ENCODE peak calls at places on chromosomes 11 and 22, in six cellular contexts. Q is choroid plexus epithelial cell, R is AG09309, Z is lower leg skin, K is fibroblast of pulmonary artery, W is pancreas. P is an unnamed sample.

GRCh38 chr11:95296621-95297025 is 65.6 kb upstream of the SESN3 start:
- DNase-seq in W (no peak), Q (no peak), K (no peak), Z (no peak), R (no peak), P (no peak)

GRCh38 chr11:66188580-66188979 is 79.9 kb upstream of the RAB1B start:
- DNase-seq in R (peak; percentile 27), W (no peak), Z (no peak), K (peak; percentile 73), Q (peak; percentile 73), P (peak; percentile 64)

GRCh38 chr11:1157645-1158591 is at the start of gene MUC5AC:
- DNase-seq in Z (peak; percentile 80), Q (no peak), W (peak; percentile 10), R (no peak), K (no peak), P (no peak)

GRCh38 chr11:1568451-1568911 is 3.6 kb downstream of the DUSP8 start:
- DNase-seq in K (no peak), Q (no peak), Z (no peak), R (no peak), W (peak; percentile 45), P (no peak)

GRCh38 chr22:43236401-43237166 is 49.6 kb upstream of the TTLL12 start:
- DNase-seq in R (no peak), K (peak; percentile 3), Q (no peak), Z (no peak), W (peak; percentile 76), P (no peak)

GRCh38 chr22:46354176-46354992 is 18.9 kb downstream of the TRMU start:
- DNase-seq in Q (no peak), R (no peak), K (no peak), W (peak; percentile 40), Z (no peak), P (no peak)

GRCh38 chr11:47204633-47204989 is 10.2 kb upstream of the DDB2 start:
- DNase-seq in K (peak; percentile 64), R (no peak), W (no peak), Z (no peak), Q (peak; percentile 43), P (peak; percentile 42)

GRCh38 chr11:130725417-130726233 is 190.7 kb downstream of the SNX19 start:
- DNase-seq in Z (no peak), R (no peak), K (no peak), Q (peak; percentile 25), W (no peak), P (no peak)

GRCh38 chr11:34192481-34193401 is 87.3 kb downstream of the NAT10 start:
- DNase-seq in W (no peak), K (peak; percentile 88), Z (peak; percentile 94), Q (peak; percentile 89), R (peak; percentile 69), P (peak; percentile 91)

GRCh38 chr22:32814289-32814865 is 12.9 kb downstream of the TIMP3 start:
- DNase-seq in R (no peak), K (no peak), Z (no peak), W (no peak), Q (peak; percentile 35), P (no peak)

GRCh38 chr22:32811788-32812187 is 10.3 kb downstream of the TIMP3 start:
- DNase-seq in Z (no peak), W (no peak), K (no peak), Q (no peak), R (no peak), P (no peak)

GRCh38 chr22:32809786-32810185 is 8.3 kb downstream of the TIMP3 start:
- DNase-seq in W (no peak), Q (no peak), R (no peak), K (no peak), Z (no peak), P (no peak)

GRCh38 chr22:32808038-32808445 is 6.5 kb downstream of the TIMP3 start:
- DNase-seq in Z (no peak), W (no peak), K (no peak), R (no peak), Q (no peak), P (peak; percentile 35)

GRCh38 chr22:32810241-32811133 is 9.0 kb downstream of the TIMP3 start:
- DNase-seq in W (no peak), Z (no peak), R (no peak), Q (peak; percentile 68), K (no peak), P (peak; percentile 82)
- H3K4me3 ChIP-seq in W (no peak overlapping the region), Z (no peak overlapping the region), R (no peak overlapping the region), Q (no peak overlapping the region), K (no peak overlapping the region), P (no peak overlapping the region)

DNA sequence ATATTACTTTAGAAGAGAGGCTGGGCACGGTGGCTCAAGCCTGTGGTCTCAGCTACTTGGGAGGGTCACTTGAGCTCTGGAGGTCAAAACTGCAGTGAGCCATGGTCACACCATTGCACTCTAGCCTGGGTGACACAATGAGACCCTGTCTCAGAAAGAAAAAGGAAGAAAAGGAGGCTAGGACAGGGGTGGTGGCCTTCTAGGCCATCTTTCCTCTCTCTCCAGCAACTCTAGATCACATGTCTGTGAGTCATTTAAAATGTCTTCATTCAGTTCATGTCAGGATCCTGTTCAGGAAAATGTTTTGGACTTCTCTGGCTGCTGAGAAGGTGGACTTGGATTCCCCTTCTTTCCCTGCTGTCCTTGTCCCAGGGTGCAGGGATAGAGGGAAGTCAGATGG is 53.3 kb downstream of the PPFIA1 start:
- DNase-seq in W (no peak), K (peak; percentile 33), Q (peak; percentile 53), Z (no peak), R (no peak), P (peak; percentile 53)
- H3K4me3 ChIP-seq in W (no peak overlapping the region), K (no peak overlapping the region), Q (no peak overlapping the region), Z (no peak overlapping the region), R (no peak overlapping the region), P (no peak overlapping the region)

DNA sequence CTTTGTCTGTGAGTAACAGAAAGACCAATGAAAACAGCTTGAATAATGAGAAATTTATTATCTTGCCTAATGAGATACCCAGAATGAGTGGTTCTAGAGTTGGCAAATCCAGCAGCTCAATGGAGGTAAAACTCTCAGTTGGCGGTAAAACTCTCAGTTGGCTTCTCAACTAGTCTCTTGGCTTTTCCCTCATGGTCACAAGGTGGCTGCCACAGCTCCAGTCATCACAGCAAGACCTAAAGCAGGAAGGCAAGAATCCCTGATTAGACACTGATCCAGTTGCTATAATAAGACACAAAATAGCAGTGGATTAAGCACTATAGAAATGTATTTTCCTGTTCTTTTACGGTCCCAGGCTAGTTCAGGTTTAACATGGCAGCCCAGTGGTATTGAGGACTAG is 37.5 kb upstream of the TSPAN18 start:
- DNase-seq in R (no peak), Z (no peak), W (no peak), K (no peak), Q (no peak), P (no peak)
- H3K4me3 ChIP-seq in R (no peak overlapping the region), Z (no peak overlapping the region), W (no peak overlapping the region), K (no peak overlapping the region), Q (no peak overlapping the region), P (no peak overlapping the region)

GRCh38 chr22:48488611-48489456 is 1338.8 kb downstream of the BRD1 start:
- DNase-seq in Q (no peak), W (no peak), Z (peak; percentile 83), R (no peak), K (no peak), P (no peak)
- H3K4me3 ChIP-seq in Q (no peak overlapping the region), W (no peak overlapping the region), Z (no peak overlapping the region), R (no peak overlapping the region), K (no peak overlapping the region), P (no peak overlapping the region)

GRCh38 chr22:31750365-31751284 is 693 bp upstream of the PRR14L start:
- DNase-seq in K (no peak), R (no peak), Q (no peak), W (no peak), Z (no peak), P (no peak)
- H3K4me3 ChIP-seq in K (peak overlapping the region; percentile 92), R (peak overlapping the region; percentile 94), Q (peak overlapping the region; percentile 98), W (peak overlapping the region; percentile 83), Z (no peak overlapping the region), P (peak overlapping the region; percentile 67)

DNA sequence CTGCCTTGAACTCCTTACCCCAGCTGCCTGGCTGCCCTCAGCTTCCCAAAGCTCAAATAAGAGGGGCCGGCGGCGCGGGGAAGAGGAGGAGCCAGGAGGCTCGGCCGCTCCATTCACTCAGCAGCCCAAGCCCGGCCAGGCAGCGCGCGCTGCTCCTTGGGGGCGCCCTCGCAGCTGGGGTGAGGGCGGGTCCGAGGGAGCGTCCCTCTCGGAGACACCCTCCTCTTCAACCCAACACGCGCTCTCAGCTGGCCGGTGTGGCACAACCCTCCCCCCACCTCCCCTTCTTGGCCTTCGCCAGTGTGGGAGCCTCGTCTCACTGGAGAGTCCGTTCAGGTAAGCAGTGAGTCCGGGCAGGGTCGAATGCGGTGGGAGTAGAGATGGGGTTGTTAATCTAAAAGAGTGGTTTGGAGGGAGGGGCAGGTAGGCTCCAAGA is at the start of gene WT1:
- DNase-seq in W (no peak), R (no peak), Q (no peak), K (peak; percentile 86), Z (no peak), P (peak; percentile 77)
- H3K4me3 ChIP-seq in W (peak within 1 kb of the TSS; percentile 34), R (no peak within 1 kb of the TSS), Q (no peak within 1 kb of the TSS), K (peak within 1 kb of the TSS; percentile 72), Z (no peak within 1 kb of the TSS), P (peak within 1 kb of the TSS; percentile 61)

GRCh38 chr11:77278595-77279506 is 22.6 kb downstream of the GDPD4 start:
- DNase-seq in R (no peak), K (peak; percentile 22), Q (peak; percentile 18), Z (no peak), W (no peak), P (no peak)
- H3K4me3 ChIP-seq in R (no peak overlapping the region), K (no peak overlapping the region), Q (no peak overlapping the region), Z (no peak overlapping the region), W (no peak overlapping the region), P (no peak overlapping the region)

DNA sequence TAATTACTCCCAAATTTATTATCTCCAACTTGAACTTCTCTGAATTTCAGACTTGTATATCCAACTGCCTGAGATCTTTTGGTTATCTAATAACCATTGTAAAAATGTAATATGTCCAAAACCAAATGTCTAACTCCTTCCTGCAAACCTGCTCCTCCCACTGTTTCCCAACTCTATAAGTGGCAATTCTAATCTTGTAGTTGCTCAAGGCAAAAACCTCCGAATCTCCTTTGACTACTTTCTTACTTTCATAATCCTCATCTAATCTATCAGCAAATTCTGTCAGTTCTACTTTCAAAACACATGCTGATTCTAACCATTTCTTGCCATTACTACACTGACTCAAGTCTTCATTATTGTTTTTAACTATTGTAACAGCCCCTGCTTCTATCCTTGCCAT is 55.7 kb downstream of the FAM168A start:
- DNase-seq in Z (no peak), K (peak; percentile 56), W (no peak), Q (no peak), R (no peak), P (peak; percentile 46)
- H3K4me3 ChIP-seq in Z (no peak overlapping the region), K (no peak overlapping the region), W (no peak overlapping the region), Q (no peak overlapping the region), R (no peak overlapping the region), P (no peak overlapping the region)

GRCh38 chr11:67482275-67482735 is 521 bp upstream of the AIP start:
- DNase-seq in Q (no peak), W (no peak), K (no peak), R (no peak), Z (no peak), P (no peak)

GRCh38 chr11:67484847-67485311 is 2.1 kb downstream of the AIP start:
- DNase-seq in Q (no peak), K (no peak), Z (no peak), W (no peak), R (no peak), P (no peak)

GRCh38 chr11:67483498-67483798 is 622 bp downstream of the AIP start:
- DNase-seq in R (no peak), K (no peak), Z (no peak), W (no peak), Q (no peak), P (no peak)

GRCh38 chr11:67482736-67483497 is at the start of gene AIP:
- DNase-seq in K (peak; percentile 98), Z (peak; percentile 99), Q (peak; percentile 99), R (peak; percentile 87), W (peak; percentile 97), P (peak; percentile 97)

GRCh38 chr11:67483901-67484665 is 1.3 kb downstream of the AIP start:
- DNase-seq in Q (no peak), R (no peak), Z (no peak), K (no peak), W (no peak), P (no peak)
- H3K4me3 ChIP-seq in Q (peak overlapping the region; percentile 73), R (no peak overlapping the region), Z (no peak overlapping the region), K (no peak overlapping the region), W (peak overlapping the region; percentile 62), P (peak overlapping the region; percentile 72)